ENCODE peak calls at places on chromosomes 11 and 22, in eight cellular contexts. T is epithelial cell of esophagus, S is AG09309, J is left ventricle myocardium inferior, Z is neural progenitor cell, L is cardiac fibroblast, V is thoracic aorta, E is heart right ventricle. B is an unnamed sample.

GRCh38 chr11:70953720-70954119 is 298.7 kb downstream of the SHANK2 start:
- DNase-seq in T (no peak), S (no peak), J (no peak), Z (no peak), L (no peak), V (no peak), E (no peak), B (no peak)

GRCh38 chr11:93020248-93021088 is 51.0 kb downstream of the MTNR1B start:
- DNase-seq in T (peak), S (no peak), J (no peak), Z (no peak), L (peak), V (no peak), E (no peak), B (peak)

GRCh38 chr11:64884019-64884418 is 5.6 kb upstream of the EHD1 start:
- DNase-seq in T (no peak), S (no peak), J (no peak), Z (no peak), L (no peak), V (no peak), E (no peak), B (no peak)

GRCh38 chr11:113690619-113691569 is 15.2 kb downstream of the TMPRSS5 start:
- DNase-seq in T (peak), S (peak), J (no peak), Z (peak), L (peak), V (no peak), E (no peak), B (peak)

GRCh38 chr11:78831571-78831970 is 256.9 kb upstream of the NARS2 start:
- DNase-seq in T (no peak), S (no peak), J (no peak), Z (no peak), L (no peak), V (no peak), E (no peak), B (no peak)

GRCh38 chr11:47918882-47919495 is 61.4 kb upstream of the PTPRJ start:
- DNase-seq in T (peak), S (no peak), J (no peak), Z (no peak), L (peak), V (no peak), E (no peak), B (no peak)

GRCh38 chr11:132858203-132858602 is 674.1 kb downstream of the OPCML start:
- DNase-seq in T (peak), S (no peak), J (no peak), Z (peak), L (peak), V (no peak), E (no peak), B (no peak)

GRCh38 chr11:1153951-1154487 is 3.7 kb upstream of the MUC5AC start:
- DNase-seq in T (no peak), S (peak), J (no peak), Z (no peak), L (peak), V (peak), E (no peak), B (peak)

GRCh38 chr22:27312567-27313507 is 488.7 kb downstream of the MN1 start:
- DNase-seq in T (no peak), S (no peak), J (no peak), Z (no peak), L (no peak), V (no peak), E (no peak), B (no peak)

GRCh38 chr11:66281001-66281400 is 3.0 kb downstream of the CNIH2 start:
- DNase-seq in T (no peak), S (no peak), J (no peak), Z (no peak), L (peak), V (no peak), E (no peak), B (no peak)

GRCh38 chr11:60121259-60121658 is 32.8 kb downstream of the MS4A2 start:
- DNase-seq in T (peak), S (no peak), J (no peak), Z (no peak), L (no peak), V (no peak), E (no peak), B (no peak)

GRCh38 chr11:94521684-94522083 is 9.4 kb downstream of the C11orf97 start:
- DNase-seq in T (peak), S (no peak), J (no peak), Z (peak), L (peak), V (no peak), E (no peak), B (no peak)
- TF ChIP-seq CTCF in T (peak), S (peak), J (peak), Z (peak), L (peak), V (peak), E (peak), B (peak)

GRCh38 chr11:62081378-62082291 is 42.2 kb upstream of the INCENP start:
- DNase-seq in T (peak), S (peak), J (peak), Z (peak), L (peak), V (peak), E (peak), B (peak)
- H3K4me3 ChIP-seq in T (no peak), S (no peak), J (no peak), Z (no peak), L (peak), V (peak), E (no peak), B (no peak)

DNA sequence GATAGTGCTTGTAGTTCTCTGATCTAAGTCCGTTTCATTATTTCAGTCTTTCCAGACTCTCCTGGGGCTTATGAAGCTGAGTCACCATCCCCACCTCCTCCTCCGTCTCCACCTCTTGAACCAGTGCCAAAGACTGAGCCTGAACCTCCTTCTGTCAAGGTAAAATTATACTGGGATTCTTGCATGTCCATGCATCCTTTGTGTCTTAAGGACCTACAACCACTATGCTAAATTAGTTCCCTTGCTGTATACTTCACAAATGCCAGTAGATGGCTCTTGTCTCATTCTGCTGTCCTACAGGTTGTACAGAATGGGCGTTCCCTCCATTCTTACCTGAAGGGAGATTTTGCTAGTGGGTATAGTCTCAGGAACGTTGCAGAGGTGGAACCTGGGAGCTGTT is 42.2 kb downstream of the POLD3 start:
- DNase-seq in T (peak), S (no peak), J (no peak), Z (no peak), L (peak), V (no peak), E (no peak), B (no peak)
- TF ChIP-seq CTCF in T (peak), S (peak), J (peak), Z (peak), L (peak), V (peak), E (peak), B (no peak)

DNA sequence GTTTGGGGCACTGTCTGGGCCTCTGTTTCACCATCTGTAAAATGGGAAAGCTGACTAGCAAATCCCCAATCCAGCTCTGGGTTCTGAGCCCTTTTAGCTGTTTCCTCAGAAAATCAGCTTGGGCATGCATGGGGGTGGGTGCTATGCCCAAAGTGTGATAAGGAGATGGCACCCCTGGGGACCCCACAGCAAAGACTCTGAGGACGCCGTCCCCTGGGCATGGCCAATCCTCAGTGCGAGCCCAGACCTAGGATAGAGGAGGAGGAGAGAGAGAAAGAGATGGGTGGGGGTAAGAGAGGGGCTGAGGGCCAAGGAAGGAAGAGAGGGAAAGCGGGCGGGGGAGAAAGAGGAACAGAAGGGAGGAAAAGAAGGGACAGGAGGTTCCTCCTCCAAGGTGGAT is 31.8 kb downstream of the TPBGL start:
- DNase-seq in T (no peak), S (no peak), J (no peak), Z (no peak), L (no peak), V (no peak), E (no peak), B (no peak)
- H3K4me3 ChIP-seq in T (no peak), S (no peak), J (no peak), Z (no peak), L (no peak), V (no peak), E (no peak), B (no peak)

GRCh38 chr11:123457187-123457770 is 27.2 kb downstream of the GRAMD1B start:
- DNase-seq in T (no peak), S (no peak), J (no peak), Z (no peak), L (peak), V (no peak), E (no peak), B (no peak)
- TF ChIP-seq CTCF in T (no peak), S (no peak), J (no peak), Z (no peak), L (no peak), V (no peak), E (no peak), B (no peak)

GRCh38 chr22:46057206-46057605 is 80.2 kb upstream of the WNT7B start:
- DNase-seq in T (no peak), S (no peak), J (peak), Z (no peak), L (peak), V (no peak), E (no peak), B (no peak)
- H3K4me3 ChIP-seq in T (no peak), S (peak), J (peak), Z (no peak), L (peak), V (peak), E (no peak), B (peak)

GRCh38 chr11:117096140-117096972 is 1.9 kb downstream of the SIK3 start:
- DNase-seq in T (no peak), S (no peak), J (no peak), Z (peak), L (no peak), V (no peak), E (no peak), B (no peak)
- TF ChIP-seq CTCF in T (no peak), S (no peak), J (no peak), Z (peak), L (no peak), V (no peak), E (no peak), B (no peak)

DNA sequence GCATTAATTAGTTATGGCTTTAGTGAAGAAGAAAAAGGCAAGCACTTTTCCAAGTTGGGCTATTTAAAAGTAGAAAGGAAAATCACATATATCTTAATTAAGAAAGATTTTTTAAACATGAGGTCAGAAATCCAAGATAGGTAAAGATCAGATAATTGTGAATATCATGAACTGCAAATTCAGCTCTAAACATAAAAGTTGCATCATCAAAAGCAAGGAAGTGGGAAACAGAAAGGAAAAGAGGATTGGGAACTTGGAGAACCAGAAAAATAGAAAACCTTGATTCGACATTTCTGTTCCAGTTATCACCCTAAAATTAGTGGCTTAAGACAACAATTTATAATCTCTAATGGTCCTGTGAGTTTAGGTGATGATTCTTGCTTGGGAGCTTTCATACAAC is 17.5 kb downstream of the KBTBD3 start:
- DNase-seq in T (no peak), S (no peak), J (no peak), Z (no peak), L (no peak), V (no peak), E (no peak), B (no peak)
- H3K4me3 ChIP-seq in T (no peak), S (no peak), J (no peak), Z (no peak), L (no peak), V (no peak), E (no peak), B (no peak)

GRCh38 chr11:8794126-8794525 is 111.5 kb downstream of the RPL27A start:
- DNase-seq in T (no peak), S (no peak), J (no peak), Z (no peak), L (no peak), V (no peak), E (no peak), B (no peak)

GRCh38 chr11:8796926-8797325 is 114.1 kb upstream of the AKIP1 start:
- DNase-seq in T (no peak), S (no peak), J (no peak), Z (no peak), L (no peak), V (no peak), E (no peak), B (no peak)

GRCh38 chr11:8793114-8793777 is 110.7 kb downstream of the RPL27A start:
- DNase-seq in T (no peak), S (no peak), J (no peak), Z (no peak), L (no peak), V (no peak), E (no peak), B (no peak)

GRCh38 chr11:8792636-8793035 is 110.0 kb downstream of the RPL27A start:
- DNase-seq in T (no peak), S (no peak), J (no peak), Z (no peak), L (no peak), V (no peak), E (no peak), B (no peak)

DNA sequence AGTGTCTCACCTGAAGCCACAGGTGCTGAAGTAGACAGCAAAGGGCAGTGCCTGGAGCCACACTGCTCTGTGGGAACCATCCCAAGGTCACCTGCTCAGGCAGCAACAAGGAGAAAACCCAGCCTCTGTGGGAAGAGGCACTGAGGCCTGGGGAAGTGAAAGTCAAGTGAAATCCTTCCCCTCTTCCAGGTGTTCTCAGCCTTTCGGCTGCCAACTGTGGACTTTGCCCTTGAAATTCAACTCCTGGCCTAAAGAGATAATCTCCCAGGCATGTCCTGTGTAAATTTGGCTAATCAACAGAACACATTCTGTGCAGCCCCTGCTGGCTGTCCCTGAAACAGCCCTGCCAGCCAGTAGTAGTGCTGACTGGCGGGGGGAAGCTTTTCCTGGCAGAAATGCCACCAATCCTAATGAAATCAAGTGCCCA is 112.1 kb downstream of the RPL27A start:
- DNase-seq in T (no peak), S (no peak), J (no peak), Z (no peak), L (no peak), V (no peak), E (no peak), B (no peak)
- TF ChIP-seq CTCF in T (peak), S (peak), J (peak), Z (peak), L (peak), V (no peak), E (peak), B (peak)

B was measured in HFF-Myc.